ENCODE peak calls at places on chromosomes 4 and X, in eight cellular contexts. B is RWPE1; A is activated naive CD4-positive, alpha-beta T cell treated with anti-CD3 and anti-CD28 coated beads, Interleukin-2, amount 10 ng/mL, durations not matched to agents 7 days and 5 days; Q is SK-N-SH; H is kidney tubule cell; Y is left cardiac atrium; E is brain microvascular endothelial cell; J is activated T-helper 1 cell treated with anti-CD3 and anti-CD28 coated beads, Interleukin-2, amount 50 U/mL, for 16 hours. C is an unnamed sample.

GRCh38 chr4:56727150-56727549 is 46.1 kb upstream of the HOPX start:
- DNase-seq in B (no peak), A (no peak), Q (no peak), H (no peak), Y (no peak), E (no peak), J (no peak), C (no peak)

GRCh38 chr4:173899813-173900212 is 369.8 kb upstream of the HAND2 start:
- DNase-seq in B (no peak), A (no peak), Q (no peak), H (no peak), Y (no peak), E (no peak), J (no peak), C (no peak)

GRCh38 chr4:51831133-51831532 is 11.8 kb upstream of the DCUN1D4 start:
- DNase-seq in B (peak), A (peak), Q (peak), H (peak), Y (peak), E (peak), J (peak), C (peak)

GRCh38 chr4:19711871-19712270 is 539.8 kb upstream of the SLIT2 start:
- DNase-seq in B (peak), A (no peak), Q (no peak), H (peak), Y (no peak), E (no peak), J (no peak), C (no peak)

GRCh38 chr4:62457356-62457755 is 1257.2 kb downstream of the ADGRL3 start:
- DNase-seq in B (peak), A (no peak), Q (no peak), H (no peak), Y (no peak), E (no peak), J (no peak), C (no peak)

GRCh38 chrX:48498374-48498809 is 10.4 kb upstream of the PORCN start:
- DNase-seq in B (no peak), A (no peak), Q (no peak), H (peak), Y (no peak), E (peak), J (no peak), C (peak)

GRCh38 chr4:3362431-3363287 is 69.8 kb downstream of the RGS12 start:
- DNase-seq in B (no peak), A (no peak), Q (no peak), H (no peak), Y (no peak), E (no peak), J (no peak), C (no peak)

GRCh38 chr4:151652841-151653547 is 107.8 kb downstream of the GATB start:
- DNase-seq in B (no peak), A (no peak), Q (no peak), H (no peak), Y (no peak), E (no peak), J (no peak), C (no peak)

GRCh38 chrX:149274516-149275105 is 230.5 kb downstream of the IDS start:
- DNase-seq in B (peak), A (no peak), Q (no peak), H (peak), Y (no peak), E (peak), J (no peak), C (peak)

GRCh38 chr4:142474398-142475087 is 371.6 kb downstream of the INPP4B start:
- DNase-seq in B (peak), A (no peak), Q (no peak), H (peak), Y (no peak), E (peak), J (no peak), C (no peak)

GRCh38 chr4:185238261-185238681 is 28.9 kb downstream of the SNX25 start:
- DNase-seq in B (no peak), A (no peak), Q (no peak), H (no peak), Y (no peak), E (peak), J (no peak), C (no peak)

GRCh38 chr4:172096771-172097170 is 283.6 kb downstream of the GALNTL6 start:
- DNase-seq in B (no peak), A (no peak), Q (no peak), H (no peak), Y (no peak), E (no peak), J (no peak), C (no peak)

GRCh38 chrX:118115948-118116307 is 682 bp downstream of the KLHL13 start:
- DNase-seq in B (no peak), A (no peak), Q (no peak), H (no peak), Y (no peak), E (no peak), J (no peak), C (no peak)

GRCh38 chrX:154412468-154412867 is 1.1 kb downstream of the TAFAZZIN start:
- DNase-seq in B (no peak), A (peak), Q (peak), H (no peak), Y (peak), E (no peak), J (no peak), C (no peak)

GRCh38 chrX:810186-810585 is 179.6 kb downstream of the SHOX start:
- DNase-seq in B (no peak), A (no peak), Q (no peak), H (no peak), Y (no peak), E (no peak), J (no peak), C (no peak)

GRCh38 chr4:83561381-83561780 is 25.5 kb downstream of the GPAT3 start:
- DNase-seq in B (peak), A (no peak), Q (no peak), H (peak), Y (peak), E (peak), J (no peak), C (peak)

GRCh38 chr4:60506061-60506460 is 694.1 kb upstream of the ADGRL3 start:
- DNase-seq in B (no peak), A (no peak), Q (no peak), H (no peak), Y (no peak), E (no peak), J (no peak), C (no peak)

GRCh38 chr4:48167538-48168263 is 33.7 kb upstream of the TXK start:
- DNase-seq in B (no peak), A (no peak), Q (no peak), H (no peak), Y (no peak), E (no peak), J (no peak), C (no peak)

GRCh38 chrX:109632906-109633504 is 8.0 kb upstream of the KCNE5 start:
- DNase-seq in B (peak), A (no peak), Q (peak), H (peak), Y (no peak), E (no peak), J (no peak), C (no peak)

GRCh38 chr4:122968227-122968812 is 45.9 kb upstream of the NUDT6 start:
- DNase-seq in B (no peak), A (no peak), Q (no peak), H (no peak), Y (no peak), E (no peak), J (no peak), C (no peak)

GRCh38 chr4:169079942-169080827 is 70.1 kb upstream of the CBR4 start:
- DNase-seq in B (no peak), A (no peak), Q (peak), H (peak), Y (peak), E (peak), J (no peak), C (peak)